ENCODE peak calls at places on chromosomes 13 and 19, in seven cellular contexts. X, Q, S, J, A, H and I are unnamed samples. For H3K4me1, the result is how much of the 10 kb centered on the place peaks cover.

GRCh38 chr13:53839461-53839860 is 810.8 kb downstream of the OLFM4 start:
- DNase-seq in X (no peak), Q (no peak), S (no peak), J (no peak), A (no peak), H (no peak), I (no peak)

GRCh38 chr13:31996611-31997010 is 35.0 kb upstream of the FRY start:
- DNase-seq in X (no peak), Q (no peak), S (no peak), J (no peak), A (no peak), H (no peak), I (no peak)

GRCh38 chr13:75368167-75368566 is 113.8 kb downstream of the TBC1D4 start:
- DNase-seq in X (peak), Q (no peak), S (no peak), J (peak), A (peak), H (no peak), I (no peak)

GRCh38 chr19:34998777-34999497 is 1.2 kb upstream of the GRAMD1A start:
- DNase-seq in X (no peak), Q (peak), S (no peak), J (no peak), A (no peak), H (no peak), I (peak)

GRCh38 chr13:61608138-61608537 is 192.5 kb upstream of the PCDH20 start:
- DNase-seq in X (no peak), Q (no peak), S (peak), J (no peak), A (no peak), H (no peak), I (no peak)

GRCh38 chr19:12838182-12838890 is at the start of gene MAST1:
- DNase-seq in X (no peak), Q (no peak), S (peak), J (peak), A (peak), H (no peak), I (peak)

GRCh38 chr13:96020941-96021340 is 32.3 kb downstream of the UGGT2 start:
- DNase-seq in X (no peak), Q (no peak), S (no peak), J (peak), A (peak), H (no peak), I (no peak)

GRCh38 chr19:3314962-3315675 is 51.3 kb upstream of the NFIC start:
- DNase-seq in X (no peak), Q (no peak), S (no peak), J (no peak), A (no peak), H (no peak), I (no peak)

GRCh38 chr13:113273856-113274590 is 23.0 kb upstream of the LAMP1 start:
- DNase-seq in X (no peak), Q (no peak), S (no peak), J (peak), A (peak), H (no peak), I (peak)

GRCh38 chr19:10043286-10043927 is 30.1 kb downstream of the RDH8 start:
- DNase-seq in X (no peak), Q (no peak), S (peak), J (peak), A (no peak), H (peak), I (no peak)

GRCh38 chr19:10390652-10391286 is 10.4 kb upstream of the TYK2 start:
- DNase-seq in X (peak), Q (peak), S (peak), J (peak), A (peak), H (peak), I (peak)

GRCh38 chr19:57276430-57276829 is 3.9 kb upstream of the ZNF460 start:
- DNase-seq in X (no peak), Q (no peak), S (no peak), J (no peak), A (no peak), H (no peak), I (no peak)

GRCh38 chr19:43735957-43736356 is 18.8 kb downstream of the SMG9 start:
- DNase-seq in X (no peak), Q (no peak), S (no peak), J (no peak), A (no peak), H (no peak), I (peak)

GRCh38 chr19:18635831-18636182 is 1.0 kb upstream of the KLHL26 start:
- DNase-seq in X (no peak), Q (no peak), S (no peak), J (no peak), A (no peak), H (no peak), I (peak)

GRCh38 chr19:18639706-18640105 is 2.9 kb downstream of the KLHL26 start:
- DNase-seq in X (no peak), Q (no peak), S (no peak), J (no peak), A (no peak), H (no peak), I (no peak)

GRCh38 chr19:18636183-18636968 is 452 bp upstream of the KLHL26 start:
- DNase-seq in X (peak), Q (peak), S (peak), J (peak), A (peak), H (peak), I (peak)

GRCh38 chr19:18636969-18637629 is at the start of gene KLHL26:
- DNase-seq in X (no peak), Q (no peak), S (no peak), J (no peak), A (no peak), H (no peak), I (peak)

DNA sequence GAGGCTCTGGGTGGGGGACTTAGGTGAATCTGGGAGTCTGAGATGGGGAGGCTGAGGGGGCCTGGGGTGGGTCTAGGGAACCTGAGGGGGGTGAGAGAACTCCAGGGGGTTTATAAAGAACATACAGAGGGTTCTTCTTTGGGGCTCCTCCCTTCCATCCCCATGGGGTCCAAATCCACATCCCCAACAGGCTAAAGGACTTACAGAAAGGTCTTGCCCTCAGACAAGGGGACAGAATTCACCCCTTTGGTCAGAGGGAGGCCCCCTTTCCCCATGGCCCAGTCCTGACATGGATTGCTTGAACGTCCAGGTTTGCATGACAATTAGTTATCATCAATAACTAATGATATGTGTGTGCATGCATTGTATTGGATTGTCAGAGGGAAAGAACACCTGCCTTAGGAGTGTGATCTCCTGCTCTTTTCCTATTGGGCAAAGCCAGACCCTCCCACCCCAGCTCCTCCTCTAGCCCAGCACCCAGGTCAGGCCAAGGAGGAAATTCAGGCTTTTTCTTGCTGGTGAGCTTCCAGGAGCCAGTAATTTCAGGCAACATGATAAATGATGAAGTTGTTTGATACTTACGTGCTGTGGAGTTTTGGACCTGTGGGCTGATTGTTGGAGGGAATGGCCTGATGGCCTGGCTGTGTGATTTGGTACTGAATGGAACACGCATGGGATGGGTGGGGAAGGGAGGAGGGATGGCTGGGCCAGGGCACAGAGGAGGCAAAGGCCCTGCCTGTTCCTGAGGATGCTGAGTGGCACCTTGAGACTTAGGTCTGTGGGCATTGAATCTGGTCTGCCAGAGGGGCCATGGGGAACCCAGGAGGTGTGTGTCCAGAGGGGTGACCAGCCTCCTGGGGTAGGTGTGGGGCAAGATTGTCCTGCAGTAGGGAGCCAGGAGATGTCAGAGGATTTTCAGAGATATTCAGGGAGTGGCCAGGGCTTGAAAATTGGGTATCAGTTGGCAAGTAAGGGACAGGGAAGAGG is 1.1 kb downstream of the KLHL26 start:
- DNase-seq in X (peak), Q (peak), S (no peak), J (peak), A (peak), H (peak), I (peak)
- TF ChIP-seq CTCF in X (no peak), Q (no peak), S (no peak), J (no peak), A (no peak), H (no peak), I (no peak)

DNA sequence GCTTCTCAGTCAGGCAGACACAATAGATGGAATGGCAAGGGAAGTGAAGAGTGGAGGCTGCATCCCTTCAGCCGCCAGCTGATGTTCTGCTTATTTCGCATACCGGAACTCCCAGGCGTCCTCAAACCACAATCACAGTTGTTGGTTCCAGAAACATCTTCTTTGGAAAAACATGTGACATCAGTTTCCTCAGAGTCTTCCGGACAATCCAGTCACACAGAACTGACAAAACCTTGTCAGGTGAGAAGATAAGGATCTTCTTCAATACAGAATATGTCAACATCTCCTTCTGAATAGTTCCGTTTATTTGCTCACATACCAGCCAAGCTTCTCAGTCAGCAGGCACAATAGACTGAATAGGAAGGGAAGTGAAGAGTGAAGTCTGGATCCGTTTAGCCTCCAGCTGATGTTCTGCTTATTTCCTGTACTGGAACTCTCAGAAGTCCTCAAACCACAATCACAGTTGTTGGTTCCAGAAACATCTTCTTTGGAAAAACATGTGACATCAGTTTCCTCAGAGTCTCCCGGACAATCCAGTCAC is 45.1 kb upstream of the CEACAM21 start:
- DNase-seq in X (no peak), Q (no peak), S (no peak), J (no peak), A (no peak), H (no peak), I (no peak)
- H3K4me1 ChIP-seq in X (under half), Q (under half), S (under half), J (under half), A (under half), H (under half), I (under half)

GRCh38 chr13:34258646-34259386 is 440.9 kb downstream of the RFC3 start:
- DNase-seq in X (no peak), Q (no peak), S (no peak), J (no peak), A (no peak), H (no peak), I (no peak)
- H3K4me2 ChIP-seq in X (no peak), Q (no peak), S (no peak), J (no peak), A (no peak), H (no peak), I (no peak)

GRCh38 chr13:44101347-44102083 is 221.8 kb downstream of the LACC1 start:
- DNase-seq in X (no peak), Q (no peak), S (no peak), J (no peak), A (no peak), H (no peak), I (no peak)
- TF ChIP-seq CTCF in X (no peak), Q (no peak), S (no peak), J (no peak), A (no peak), H (no peak), I (no peak)

GRCh38 chr13:110161112-110161897 is 145.7 kb downstream of the COL4A1 start:
- DNase-seq in X (no peak), Q (no peak), S (no peak), J (no peak), A (no peak), H (no peak), I (peak)

GRCh38 chr13:110166598-110166997 is 140.4 kb downstream of the COL4A1 start:
- DNase-seq in X (no peak), Q (no peak), S (no peak), J (peak), A (no peak), H (peak), I (no peak)

GRCh38 chr13:110162053-110162452 is 144.9 kb downstream of the COL4A1 start:
- DNase-seq in X (no peak), Q (no peak), S (no peak), J (no peak), A (no peak), H (no peak), I (peak)

GRCh38 chr13:110164706-110165105 is 142.3 kb downstream of the COL4A1 start:
- DNase-seq in X (no peak), Q (no peak), S (no peak), J (no peak), A (no peak), H (no peak), I (no peak)

DNA sequence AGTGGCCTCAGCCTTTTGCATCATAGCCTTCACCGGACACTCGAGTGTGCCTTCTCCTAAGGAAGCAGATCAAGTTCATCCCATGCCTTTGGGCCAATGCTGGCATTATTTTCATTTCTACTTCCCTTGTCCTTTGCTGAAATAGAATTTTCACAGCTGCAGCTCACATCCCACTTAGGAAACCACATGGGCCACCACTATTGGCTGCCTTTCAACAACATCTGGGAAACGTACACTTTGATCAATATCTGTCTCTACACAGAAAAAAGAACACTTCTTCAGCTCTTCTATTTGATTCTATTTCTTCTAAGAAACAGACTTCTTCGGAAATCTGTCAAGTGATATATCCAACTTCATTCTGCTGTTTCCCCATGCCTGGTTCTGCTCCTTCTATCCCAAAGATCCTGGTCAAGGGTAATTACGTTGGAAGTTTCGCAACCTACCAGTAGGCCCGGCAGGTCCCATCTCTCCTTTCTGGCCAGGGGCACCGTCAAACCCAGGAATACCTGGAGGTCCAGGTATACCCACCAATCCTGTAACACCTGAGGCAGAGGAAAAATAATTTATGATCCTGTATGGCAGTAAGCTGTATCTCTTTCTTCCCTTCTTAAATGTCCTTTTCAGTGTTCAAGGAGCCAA is 143.8 kb downstream of the COL4A1 start:
- DNase-seq in X (no peak), Q (no peak), S (no peak), J (no peak), A (no peak), H (no peak), I (no peak)
- H3K4me1 ChIP-seq in X (under half), Q (under half), S (under half), J (under half), A (under half), H (under half), I (under half)

DNA sequence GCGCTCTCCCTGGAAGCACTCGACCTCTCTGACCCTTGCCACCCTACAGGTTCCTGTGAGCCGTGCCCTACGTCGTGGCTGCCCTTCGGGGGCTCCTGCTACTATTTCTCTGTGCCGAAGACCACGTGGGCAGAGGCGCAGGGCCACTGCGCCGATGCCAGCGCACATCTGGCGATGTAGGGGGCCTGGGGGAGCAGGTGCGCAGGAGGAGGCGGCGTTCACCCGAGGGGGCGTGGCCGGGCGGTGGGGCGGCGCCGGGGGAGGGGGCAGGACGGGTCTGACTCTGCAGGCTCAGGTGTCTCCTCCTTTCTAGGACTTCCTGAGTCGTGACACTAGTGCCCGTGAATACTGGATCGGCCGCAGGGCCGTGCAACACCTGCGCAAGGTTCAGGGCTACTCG is 26.4 kb downstream of the CLEC4M start:
- DNase-seq in X (no peak), Q (no peak), S (peak), J (no peak), A (no peak), H (no peak), I (no peak)
- H3K4me2 ChIP-seq in X (no peak), Q (peak), S (peak), J (peak), A (peak), H (peak), I (no peak)

DNA sequence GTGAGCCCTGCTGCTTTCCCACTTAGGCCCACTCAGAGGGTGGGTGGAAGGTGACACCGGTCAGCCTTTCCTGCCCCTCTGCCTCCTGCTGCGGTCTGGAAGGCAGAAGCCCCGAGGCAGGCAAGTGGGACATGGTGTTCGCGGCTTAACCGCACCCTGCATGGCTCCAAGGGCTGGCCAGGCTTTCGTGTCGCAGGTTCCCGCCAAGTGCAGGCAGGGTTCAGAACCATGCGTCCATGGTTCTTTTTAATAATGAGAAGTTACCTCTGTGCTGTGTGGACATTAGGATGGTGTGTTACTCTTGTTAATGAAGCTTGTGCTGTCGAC is 969 bp downstream of the DGKH start:
- DNase-seq in X (no peak), Q (no peak), S (no peak), J (no peak), A (no peak), H (no peak), I (no peak)
- TF ChIP-seq CTCF in X (no peak), Q (no peak), S (no peak), J (no peak), A (no peak), H (no peak), I (no peak)

GRCh38 chr19:18473003-18473705 is 35.2 kb upstream of the ISYNA1 start:
- DNase-seq in X (no peak), Q (no peak), S (no peak), J (no peak), A (no peak), H (no peak), I (peak)
- H3K4me1 ChIP-seq in X (under half), Q (under half), S (under half), J (under half), A (under half), H (under half), I (under half)

GRCh38 chr13:89454736-89455135 is 1783.6 kb downstream of the SLITRK5 start:
- DNase-seq in X (no peak), Q (no peak), S (no peak), J (peak), A (no peak), H (no peak), I (no peak)

GRCh38 chr13:89455741-89456140 is 1784.6 kb downstream of the SLITRK5 start:
- DNase-seq in X (no peak), Q (no peak), S (no peak), J (peak), A (no peak), H (no peak), I (no peak)

GRCh38 chr13:89458456-89458855 is 1787.3 kb downstream of the SLITRK5 start:
- DNase-seq in X (no peak), Q (no peak), S (no peak), J (no peak), A (no peak), H (no peak), I (no peak)

GRCh38 chr13:89457977-89458376 is 1786.8 kb downstream of the SLITRK5 start:
- DNase-seq in X (no peak), Q (no peak), S (no peak), J (peak), A (peak), H (peak), I (no peak)
- H3K4me2 ChIP-seq in X (no peak), Q (peak), S (no peak), J (no peak), A (no peak), H (no peak), I (no peak)

GRCh38 chr13:24407844-24408243 is 98.5 kb downstream of the C1QTNF9 start:
- DNase-seq in X (no peak), Q (no peak), S (no peak), J (peak), A (no peak), H (no peak), I (no peak)
- TF ChIP-seq CTCF in X (peak), Q (no peak), S (peak), J (peak), A (no peak), H (no peak), I (peak)